ENCODE peak calls at places on chromosomes 4 and X, in seven cellular contexts. A, G, U, L, S, J and K are unnamed samples.

GRCh38 chr4:77040265-77040664 is 35.5 kb downstream of the CCNI start:
- DNase-seq in A (no peak), G (no peak), U (no peak), L (no peak), S (no peak), J (no peak), K (no peak)

GRCh38 chrX:153469811-153470410 is 465 bp downstream of the HAUS7 start:
- DNase-seq in A (no peak), G (no peak), U (peak; percentile 55), L (no peak), S (no peak), J (no peak), K (no peak)

GRCh38 chr4:109701566-109702399 is 1.5 kb downstream of the CASP6 start:
- DNase-seq in A (no peak), G (no peak), U (no peak), L (peak; percentile 25), S (no peak), J (no peak), K (no peak)

GRCh38 chr4:1026115-1026514 is 14.7 kb downstream of the FGFRL1 start:
- DNase-seq in A (no peak), G (peak; percentile 68), U (peak; percentile 67), L (no peak), S (no peak), J (peak; percentile 56), K (no peak)

GRCh38 chr4:53010320-53010719 is 148.2 kb downstream of the RASL11B start:
- DNase-seq in A (no peak), G (no peak), U (no peak), L (no peak), S (no peak), J (no peak), K (peak; percentile 90)

GRCh38 chrX:68146054-68146453 is 287.2 kb downstream of the OPHN1 start:
- DNase-seq in A (no peak), G (no peak), U (peak; percentile 12), L (peak; percentile 39), S (no peak), J (no peak), K (no peak)

GRCh38 chr4:7358100-7358735 is 76.5 kb downstream of the PSAPL1 start:
- DNase-seq in A (no peak), G (peak; percentile 31), U (no peak), L (no peak), S (no peak), J (no peak), K (peak; percentile 76)

GRCh38 chrX:154431321-154431720 is 2.8 kb downstream of the ATP6AP1 start:
- DNase-seq in A (no peak), G (no peak), U (no peak), L (no peak), S (no peak), J (no peak), K (no peak)

GRCh38 chrX:108347800-108348199 is 90.4 kb downstream of the COL4A6 start:
- DNase-seq in A (no peak), G (no peak), U (no peak), L (no peak), S (no peak), J (no peak), K (no peak)

GRCh38 chr4:90209922-90210321 is 82.7 kb downstream of the CCSER1 start:
- DNase-seq in A (no peak), G (no peak), U (no peak), L (no peak), S (no peak), J (no peak), K (no peak)

GRCh38 chr4:85147481-85148076 is 181.1 kb upstream of the WDFY3 start:
- DNase-seq in A (no peak), G (peak; percentile 46), U (peak; percentile 52), L (peak; percentile 50), S (no peak), J (peak; percentile 11), K (peak; percentile 80)

GRCh38 chr4:687048-687974 is 1.6 kb downstream of the SLC49A3 start:
- DNase-seq in A (peak; percentile 96), G (peak; percentile 90), U (peak; percentile 47), L (peak; percentile 90), S (peak; percentile 97), J (no peak), K (peak; percentile 95)

GRCh38 chrX:81348388-81348787 is 146.5 kb downstream of the SH3BGRL start:
- DNase-seq in A (no peak), G (no peak), U (no peak), L (no peak), S (no peak), J (no peak), K (no peak)

GRCh38 chr4:73603854-73604584 is 16.2 kb downstream of the RASSF6 start:
- DNase-seq in A (no peak), G (no peak), U (no peak), L (no peak), S (no peak), J (no peak), K (no peak)

GRCh38 chr4:73599182-73599581 is 21.1 kb downstream of the RASSF6 start:
- DNase-seq in A (no peak), G (peak; percentile 69), U (no peak), L (peak; percentile 95), S (no peak), J (no peak), K (no peak)

GRCh38 chr4:73600917-73601316 is 19.3 kb downstream of the RASSF6 start:
- DNase-seq in A (no peak), G (no peak), U (no peak), L (no peak), S (no peak), J (no peak), K (no peak)

GRCh38 chr4:73606465-73606974 is 13.7 kb downstream of the RASSF6 start:
- DNase-seq in A (no peak), G (no peak), U (no peak), L (no peak), S (no peak), J (peak; percentile 74), K (no peak)

DNA sequence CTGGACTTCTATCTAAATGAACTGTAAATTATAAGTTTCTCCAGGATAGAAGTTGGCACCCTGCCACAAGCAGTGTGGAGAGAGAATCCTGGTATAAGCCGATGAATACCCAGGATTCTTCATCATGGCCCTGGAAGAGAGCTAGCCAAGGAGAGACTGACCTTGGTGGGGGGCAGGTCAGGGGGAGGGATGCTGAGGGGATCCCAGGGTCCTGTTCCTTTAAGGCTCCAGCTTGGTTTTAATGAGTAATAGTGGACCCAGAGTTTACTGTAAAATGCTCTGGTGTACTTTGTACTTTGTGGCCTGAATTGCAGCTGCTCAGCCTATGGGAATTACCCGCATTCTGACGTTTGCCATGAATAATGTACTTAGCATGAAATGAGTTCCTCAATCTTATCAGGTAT is 16.9 kb downstream of the RASSF6 start:
- DNase-seq in A (no peak), G (peak; percentile 42), U (no peak), L (peak; percentile 88), S (no peak), J (no peak), K (no peak)
- TF ChIP-seq EP300 in A (no peak), G (no peak), U (no peak), L (peak; percentile 56), S (no peak), J (peak; percentile 89), K (no peak)

GRCh38 chr4:183348706-183349659 is 26.8 kb upstream of the CLDN24 start:
- DNase-seq in A (no peak), G (no peak), U (no peak), L (no peak), S (no peak), J (no peak), K (no peak)

GRCh38 chr4:183350317-183351071 is 28.3 kb upstream of the CLDN24 start:
- DNase-seq in A (no peak), G (peak; percentile 10), U (no peak), L (no peak), S (no peak), J (no peak), K (no peak)

GRCh38 chr4:183348136-183348535 is 25.9 kb upstream of the CLDN24 start:
- DNase-seq in A (no peak), G (no peak), U (no peak), L (no peak), S (no peak), J (no peak), K (no peak)

GRCh38 chr4:183347586-183347985 is 25.4 kb upstream of the CLDN24 start:
- DNase-seq in A (no peak), G (no peak), U (no peak), L (no peak), S (no peak), J (no peak), K (no peak)

DNA sequence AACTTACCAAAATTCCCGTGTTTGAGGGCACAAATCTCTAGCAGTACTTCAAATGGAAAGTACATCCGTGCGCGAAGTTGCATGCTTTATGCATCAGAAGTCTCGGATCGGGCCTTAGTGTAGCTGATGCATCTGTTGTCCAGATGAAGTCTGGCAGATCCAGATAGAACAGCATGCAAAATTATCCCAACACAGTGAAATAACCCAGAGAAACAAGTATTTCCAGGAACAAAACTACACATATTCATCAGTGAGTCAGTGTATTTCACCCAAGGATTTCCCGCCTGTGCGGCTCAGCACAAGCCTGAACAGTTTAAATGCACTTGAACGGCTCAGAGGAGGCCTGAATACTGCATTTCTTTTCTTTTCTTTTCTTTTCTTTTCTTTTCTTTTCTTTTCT is 27.4 kb upstream of the CLDN24 start:
- DNase-seq in A (no peak), G (no peak), U (no peak), L (no peak), S (no peak), J (no peak), K (no peak)
- H3K27ac ChIP-seq in A (no peak overlapping the region), G (no peak overlapping the region), U (no peak overlapping the region), L (no peak overlapping the region), S (no peak overlapping the region), J (no peak overlapping the region), K (no peak overlapping the region)

GRCh38 chrX:18220786-18221185 is at the start of gene BEND2:
- DNase-seq in A (no peak), G (no peak), U (no peak), L (no peak), S (no peak), J (no peak), K (no peak)
- TF ChIP-seq POLR2AphosphoS5 in A (no peak), G (no peak), U (no peak), L (no peak), S (no peak), J (no peak), K (no peak)

GRCh38 chr4:183825346-183825745 is 79.8 kb upstream of the STOX2 start:
- DNase-seq in A (no peak), G (no peak), U (no peak), L (no peak), S (no peak), J (no peak), K (no peak)

GRCh38 chr4:183828839-183829238 is 76.3 kb upstream of the STOX2 start:
- DNase-seq in A (no peak), G (no peak), U (no peak), L (no peak), S (no peak), J (no peak), K (no peak)

GRCh38 chr4:183821090-183821853 is 83.8 kb upstream of the STOX2 start:
- DNase-seq in A (no peak), G (no peak), U (no peak), L (no peak), S (no peak), J (no peak), K (no peak)

GRCh38 chr4:183828125-183828524 is 77.0 kb upstream of the STOX2 start:
- DNase-seq in A (no peak), G (no peak), U (no peak), L (no peak), S (no peak), J (no peak), K (no peak)

DNA sequence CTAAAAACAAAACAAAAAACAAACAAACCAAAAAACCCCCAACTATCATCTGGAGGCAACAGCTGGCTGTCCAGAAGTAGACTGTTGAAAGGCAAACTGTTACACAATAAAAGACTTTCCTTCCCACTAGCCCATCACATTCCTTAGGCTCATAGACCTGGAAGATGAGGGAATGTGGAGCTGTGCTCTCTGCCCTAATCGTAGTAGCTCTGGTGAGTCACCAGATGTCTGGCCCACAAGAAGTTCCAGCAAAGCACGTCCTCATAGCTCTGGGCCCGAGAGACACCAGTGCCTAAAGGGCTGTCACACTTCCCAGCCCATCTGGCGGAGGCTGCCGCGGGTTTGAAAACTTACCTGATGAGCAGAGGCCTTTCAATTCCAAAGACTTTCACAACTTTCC is 81.7 kb upstream of the STOX2 start:
- DNase-seq in A (no peak), G (no peak), U (no peak), L (no peak), S (no peak), J (no peak), K (no peak)
- TF ChIP-seq EP300 in A (no peak), G (no peak), U (no peak), L (no peak), S (no peak), J (no peak), K (no peak)